ENCODE peak calls at places on chromosome 21, in seven cellular contexts. I, D, X, Y, N, O and E are unnamed samples.
A peak's percentile ranks its signal among the peaks of the same experiment; 100 is the strongest.

GRCh38 chr21:27206368-27206982 is 239.6 kb upstream of the ADAMTS5 start:
- DNase-seq in N (no peak), Y (no peak), X (no peak), D (peak; percentile 19), O (no peak), I (no peak), E (no peak)

GRCh38 chr21:39014751-39015150 is 168.5 kb downstream of the PSMG1 start:
- DNase-seq in N (no peak), I (peak; percentile 96), X (peak; percentile 95), Y (peak; percentile 91), O (no peak), D (no peak), E (no peak)

GRCh38 chr21:17848228-17848627 is 29.1 kb upstream of the C21orf91 start:
- DNase-seq in N (no peak), X (peak; percentile 90), Y (peak; percentile 75), D (no peak), I (peak; percentile 85), O (no peak), E (peak; percentile 62)

GRCh38 chr21:29715089-29715488 is 224.7 kb downstream of the GRIK1 start:
- DNase-seq in O (no peak), I (no peak), X (no peak), D (no peak), N (no peak), Y (no peak), E (no peak)

GRCh38 chr21:15560383-15561056 is 169.3 kb upstream of the USP25 start:
- DNase-seq in X (no peak), Y (no peak), D (no peak), N (no peak), O (no peak), I (no peak), E (no peak)

GRCh38 chr21:18522181-18522771 is 118.7 kb upstream of the TMPRSS15 start:
- DNase-seq in D (no peak), O (no peak), Y (no peak), N (no peak), I (no peak), X (no peak), E (no peak)

GRCh38 chr21:36260030-36260787 is 59.8 kb upstream of the MORC3 start:
- DNase-seq in O (no peak), I (peak; percentile 68), D (peak; percentile 34), N (no peak), Y (peak; percentile 22), X (peak; percentile 36), E (peak; percentile 67)

GRCh38 chr21:45455321-45456013 is 50.5 kb downstream of the COL18A1 start:
- DNase-seq in O (peak; percentile 72), I (peak; percentile 48), Y (no peak), N (no peak), X (no peak), D (no peak), E (no peak)

GRCh38 chr21:46515109-46515508 is 56.4 kb downstream of the DIP2A start:
- DNase-seq in I (peak; percentile 76), O (peak; percentile 81), N (no peak), D (no peak), Y (no peak), X (no peak), E (no peak)

GRCh38 chr21:32889596-32889995 is 118.0 kb upstream of the PAXBP1 start:
- DNase-seq in X (no peak), Y (no peak), I (no peak), N (no peak), O (no peak), D (no peak), E (no peak)

GRCh38 chr21:32467291-32467690 is 54.8 kb downstream of the EVA1C start:
- DNase-seq in I (no peak), Y (no peak), D (peak; percentile 21), X (no peak), O (no peak), N (no peak), E (no peak)

GRCh38 chr21:15754640-15755039 is 24.9 kb downstream of the USP25 start:
- DNase-seq in D (no peak), O (no peak), X (no peak), I (peak; percentile 77), Y (no peak), N (no peak), E (no peak)

GRCh38 chr21:32578107-32578691 is 7.1 kb downstream of the TCP10L start:
- DNase-seq in Y (no peak), N (no peak), D (peak; percentile 72), I (peak; percentile 38), X (no peak), O (no peak), E (no peak)

GRCh38 chr21:39006653-39007417 is 176.4 kb downstream of the PSMG1 start:
- DNase-seq in I (no peak), Y (no peak), D (no peak), N (no peak), X (no peak), O (peak; percentile 89), E (no peak)

GRCh38 chr21:39004776-39005605 is 178.3 kb downstream of the PSMG1 start:
- DNase-seq in X (no peak), I (no peak), N (no peak), O (peak; percentile 78), Y (no peak), D (no peak), E (no peak)

GRCh38 chr21:15850645-15851044 is 120.9 kb downstream of the USP25 start:
- DNase-seq in O (no peak), I (peak; percentile 68), Y (no peak), X (no peak), N (no peak), D (no peak), E (no peak)

GRCh38 chr21:36757246-36757645 is 58.3 kb downstream of the SIM2 start:
- DNase-seq in D (no peak), O (no peak), Y (no peak), N (no peak), X (no peak), I (no peak), E (no peak)

GRCh38 chr21:26057488-26058170 is 112.9 kb downstream of the APP start:
- DNase-seq in X (no peak), D (no peak), I (no peak), Y (no peak), O (no peak), N (no peak), E (no peak)

GRCh38 chr21:38982096-38982495 is 176.4 kb downstream of the ETS2 start:
- DNase-seq in Y (no peak), N (no peak), X (no peak), D (peak; percentile 66), O (no peak), I (no peak), E (no peak)

DNA sequence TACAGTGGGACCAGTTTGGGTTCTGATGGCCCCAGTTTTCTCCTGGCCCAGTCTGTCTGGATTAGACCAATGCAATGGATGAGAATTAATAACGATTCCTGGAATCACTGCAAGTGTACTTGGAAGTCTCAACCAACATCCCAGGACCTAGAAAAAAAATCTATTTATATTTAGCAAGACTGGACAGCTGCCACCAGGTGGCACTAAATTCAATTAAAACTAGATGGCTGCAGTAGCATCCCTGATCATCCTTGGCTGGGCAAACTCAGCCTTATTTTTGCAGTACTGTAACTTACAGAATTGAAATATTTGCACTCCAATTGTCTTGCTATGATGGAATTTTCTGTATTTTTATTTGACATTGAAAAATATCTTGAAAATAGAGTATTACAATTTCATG is 165.7 kb downstream of the NCAM2 start:
- DNase-seq in N (peak; percentile 15), O (peak; percentile 34), I (peak; percentile 45), D (peak; percentile 29), X (peak; percentile 52), Y (no peak), E (peak; percentile 10)
- TF ChIP-seq CTCF in N (peak; percentile 79), O (peak; percentile 17), I (peak; percentile 45), D (peak; percentile 41), X (peak; percentile 62), Y (peak; percentile 62), E (peak; percentile 13)

DNA sequence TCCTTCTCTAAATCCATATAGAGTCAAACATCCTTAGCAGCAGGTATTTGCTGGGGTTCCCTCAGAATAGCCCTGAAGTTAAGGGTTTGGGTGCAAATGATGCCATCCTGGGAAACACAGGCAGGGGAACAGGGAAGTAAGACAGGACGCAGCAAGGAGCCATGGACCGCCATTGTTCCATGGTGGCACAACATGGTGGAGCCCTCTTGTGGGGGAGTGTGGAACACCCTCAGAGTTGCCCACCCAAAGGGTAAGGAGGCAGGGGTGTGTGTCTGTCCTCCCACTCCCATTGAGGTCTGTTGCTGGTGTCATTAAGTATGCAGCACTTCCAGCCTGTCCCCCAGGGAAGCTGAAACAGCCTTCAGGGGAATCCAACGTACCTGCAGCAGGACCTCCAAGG is 20.4 kb upstream of the RCAN1 start:
- DNase-seq in Y (no peak), O (no peak), N (no peak), I (no peak), D (peak; percentile 67), X (no peak), E (no peak)
- TF ChIP-seq CTCF in Y (peak; percentile 28), O (no peak), N (peak; percentile 27), I (peak; percentile 23), D (peak; percentile 62), X (peak; percentile 23), E (peak; percentile 14)

DNA sequence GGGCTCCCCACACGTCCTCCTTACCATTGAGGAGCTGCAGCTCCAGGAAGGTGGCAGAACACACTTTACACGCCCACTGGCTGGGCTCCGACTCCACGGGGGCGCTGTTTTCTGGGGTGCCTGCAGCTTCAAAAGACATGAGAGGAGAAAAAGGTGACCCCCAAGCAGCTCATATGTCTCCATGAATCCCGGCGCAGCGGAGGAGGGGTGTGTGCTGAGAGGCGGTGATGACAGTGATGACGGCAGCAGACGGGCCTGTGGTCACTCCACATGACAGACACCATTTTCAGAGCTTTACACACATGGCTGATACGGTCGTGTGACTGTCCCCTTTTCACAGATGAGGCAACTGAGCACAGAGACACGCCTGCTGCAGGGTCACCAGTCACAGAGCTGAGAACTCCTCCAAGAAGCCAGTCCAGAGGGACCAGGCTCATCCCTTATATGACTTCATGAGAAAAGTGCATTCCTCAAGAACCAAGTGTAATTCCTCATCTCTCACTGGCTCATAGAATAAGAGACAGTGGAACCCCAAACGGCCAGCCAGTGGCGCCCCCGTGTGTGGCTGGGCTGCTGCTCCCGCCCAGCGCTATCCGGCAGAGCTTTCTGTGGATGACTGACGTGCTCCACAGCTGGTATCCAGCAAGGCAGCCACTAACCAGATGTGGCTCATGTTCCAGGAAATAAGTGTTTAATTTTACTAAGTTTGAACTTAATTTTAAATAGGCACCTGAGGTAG is 31.9 kb downstream of the PRDM15 start:
- DNase-seq in O (no peak), N (no peak), D (peak; percentile 52), X (no peak), I (no peak), Y (no peak), E (no peak)
- TF ChIP-seq CTCF in O (no peak), N (no peak), D (no peak), X (peak; percentile 26), I (no peak), Y (peak; percentile 38), E (no peak)

GRCh38 chr21:42829954-42830353 is 49.4 kb downstream of the WDR4 start:
- DNase-seq in O (no peak), I (no peak), N (no peak), Y (no peak), X (no peak), D (no peak), E (no peak)

GRCh38 chr21:42829417-42829816 is 49.9 kb downstream of the WDR4 start:
- DNase-seq in O (no peak), I (no peak), Y (no peak), D (no peak), X (no peak), N (no peak), E (no peak)

GRCh38 chr21:42833439-42833815 is 45.9 kb downstream of the WDR4 start:
- DNase-seq in O (no peak), N (no peak), Y (no peak), D (peak; percentile 25), X (no peak), I (peak; percentile 50), E (peak; percentile 70)

GRCh38 chr21:42827588-42827987 is 51.8 kb downstream of the WDR4 start:
- DNase-seq in D (no peak), O (no peak), N (no peak), I (no peak), X (no peak), Y (no peak), E (no peak)

GRCh38 chr21:42830456-42831455 is 48.6 kb downstream of the WDR4 start:
- DNase-seq in D (no peak), O (no peak), N (no peak), X (no peak), I (no peak), Y (no peak), E (no peak)
- TF ChIP-seq CTCF in D (no peak), O (no peak), N (no peak), X (no peak), I (peak; percentile 13), Y (no peak), E (no peak)